ENCODE peak calls at places on chromosome 20, in nine cellular contexts. F is neural progenitor cell; Y is lower lobe of right lung; Q is skeletal muscle cell; I is IMR-90; W is epithelial cell of esophagus; P is right cardiac atrium; K is CD8-positive, alpha-beta T cell; N is GM23248. B is an unnamed sample.

GRCh38 chr20:675453-676314 is at the start of gene SCRT2:
- DNase-seq in N (peak; percentile 83), P (peak; percentile 95), K (peak; percentile 80), I (peak; percentile 65), W (peak; percentile 81), Y (peak; percentile 81), Q (peak; percentile 25), F (peak; percentile 95), B (peak; percentile 84)

GRCh38 chr20:2084703-2085102 is 16.9 kb upstream of the STK35 start:
- DNase-seq in W (peak; percentile 58), K (no peak), Y (peak; percentile 59), P (no peak), F (no peak), I (no peak), N (peak; percentile 82), Q (no peak), B (no peak)

GRCh38 chr20:45138451-45139300 is 14.4 kb upstream of the WFDC12 start:
- DNase-seq in F (peak; percentile 74), P (peak; percentile 75), W (peak; percentile 84), K (no peak), Q (no peak), I (no peak), N (peak; percentile 43), Y (peak; percentile 84), B (peak; percentile 74)

GRCh38 chr20:54514020-54514607 is 38.7 kb downstream of the DOK5 start:
- DNase-seq in K (no peak), Y (no peak), N (no peak), I (no peak), W (no peak), F (no peak), Q (no peak), P (no peak), B (peak; percentile 40)

GRCh38 chr20:34940126-34940525 is 15.5 kb downstream of the GSS start:
- DNase-seq in P (no peak), Y (no peak), F (no peak), I (peak; percentile 5), N (no peak), Q (no peak), W (no peak), K (no peak), B (no peak)

GRCh38 chr20:36465109-36466080 is 75.9 kb upstream of the MYL9 start:
- DNase-seq in Y (no peak), N (peak; percentile 97), K (no peak), P (no peak), I (peak; percentile 88), Q (peak; percentile 57), W (peak; percentile 90), F (peak; percentile 53), B (peak; percentile 95)

GRCh38 chr20:35893942-35894341 is 60.4 kb downstream of the SCAND1 start:
- DNase-seq in W (no peak), N (no peak), Q (no peak), Y (no peak), K (no peak), P (no peak), I (no peak), F (no peak), B (no peak)

GRCh38 chr20:64220891-64221527 is 34.5 kb upstream of the PCMTD2 start:
- DNase-seq in P (peak; percentile 29), K (no peak), F (peak; percentile 19), W (no peak), Y (no peak), I (no peak), Q (no peak), N (no peak), B (no peak)

GRCh38 chr20:33914871-33915270 is 78.8 kb upstream of the RALY start:
- DNase-seq in W (peak; percentile 70), N (peak; percentile 32), Q (no peak), P (no peak), Y (no peak), K (peak; percentile 63), I (peak; percentile 94), F (no peak), B (no peak)

GRCh38 chr20:52127309-52127708 is 64.3 kb downstream of the ZFP64 start:
- DNase-seq in P (no peak), N (no peak), F (no peak), W (no peak), Y (no peak), K (no peak), Q (no peak), I (no peak), B (no peak)

DNA sequence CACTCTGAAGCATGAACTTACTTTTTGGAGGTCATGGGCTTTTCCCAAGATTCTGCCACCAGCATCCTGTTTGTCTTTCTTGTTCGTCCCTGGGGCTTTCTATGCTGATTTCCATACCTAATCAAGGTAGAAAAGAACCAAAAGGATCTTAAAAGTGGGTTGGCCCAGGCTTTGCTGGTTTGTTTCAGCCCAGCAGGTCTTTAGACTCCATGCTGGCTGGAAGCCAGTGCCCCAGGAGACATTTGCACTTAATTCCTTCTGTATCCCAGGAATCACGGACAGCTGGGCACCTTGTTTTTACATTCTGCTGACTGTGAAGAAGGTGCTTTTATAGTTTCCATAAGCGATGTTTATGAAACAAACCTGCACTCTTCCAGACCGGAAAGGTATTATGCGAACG is 195.9 kb downstream of the CDH4 start:
- DNase-seq in I (no peak), F (peak; percentile 48), P (no peak), Y (no peak), Q (no peak), N (no peak), W (no peak), K (no peak), B (peak; percentile 64)
- H3K4me3 ChIP-seq in I (no peak overlapping the region), F (peak overlapping the region; percentile 27), P (no peak overlapping the region), Y (no peak overlapping the region), Q (no peak overlapping the region), N (no peak overlapping the region), W (no peak overlapping the region), K (no peak overlapping the region), B (no peak overlapping the region)

GRCh38 chr20:11920083-11920482 is 2.4 kb downstream of the BTBD3 start:
- DNase-seq in W (no peak), N (no peak), I (no peak), Y (no peak), K (no peak), P (no peak), Q (no peak), F (no peak), B (no peak)

GRCh38 chr20:11921326-11921725 is 3.6 kb downstream of the BTBD3 start:
- DNase-seq in Q (no peak), N (no peak), F (no peak), K (no peak), Y (no peak), I (no peak), P (no peak), W (peak; percentile 24), B (no peak)

GRCh38 chr20:11919046-11919445 is 1.4 kb downstream of the BTBD3 start:
- DNase-seq in W (no peak), Q (peak; percentile 14), K (no peak), I (peak; percentile 47), N (no peak), F (peak; percentile 8), P (peak; percentile 56), Y (no peak), B (no peak)

GRCh38 chr20:11918280-11918952 is 723 bp downstream of the BTBD3 start:
- DNase-seq in K (no peak), Q (no peak), N (peak; percentile 2), F (no peak), I (no peak), Y (no peak), W (no peak), P (no peak), B (no peak)

DNA sequence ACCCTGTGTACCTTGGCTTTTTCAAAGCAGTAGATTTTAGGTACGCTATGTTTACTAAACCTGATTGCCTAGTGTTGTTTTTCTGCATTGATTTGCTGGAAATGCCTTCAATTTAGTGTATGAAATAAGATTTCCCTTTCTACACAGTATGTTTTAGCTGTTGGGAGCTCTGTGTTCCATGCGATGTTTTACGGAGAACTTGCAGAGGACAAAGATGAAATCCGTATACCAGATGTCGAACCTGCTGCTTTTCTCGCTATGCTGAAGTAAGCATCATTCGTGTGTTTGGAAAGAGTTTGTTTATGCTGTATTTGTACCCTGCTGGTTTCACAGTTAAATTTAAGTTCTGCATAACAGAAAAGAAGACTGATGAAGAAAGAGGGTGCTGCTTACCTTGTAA is 1.9 kb downstream of the BTBD3 start:
- DNase-seq in N (no peak), K (no peak), W (no peak), Y (no peak), P (no peak), F (no peak), Q (no peak), I (no peak), B (no peak)
- H3K4me3 ChIP-seq in N (no peak overlapping the region), K (no peak overlapping the region), W (no peak overlapping the region), Y (peak overlapping the region; percentile 48), P (peak overlapping the region; percentile 94), F (no peak overlapping the region), Q (peak overlapping the region; percentile 33), I (peak overlapping the region; percentile 11), B (no peak overlapping the region)

GRCh38 chr20:10842116-10842515 is 168.3 kb upstream of the JAG1 start:
- DNase-seq in P (no peak), N (peak; percentile 16), W (no peak), I (no peak), Q (peak; percentile 64), Y (no peak), K (no peak), F (no peak), B (no peak)

GRCh38 chr20:10837901-10838300 is 164.1 kb upstream of the JAG1 start:
- DNase-seq in F (no peak), W (no peak), I (no peak), K (no peak), Y (no peak), P (no peak), N (no peak), Q (no peak), B (no peak)

GRCh38 chr20:10848810-10849370 is 175.1 kb upstream of the JAG1 start:
- DNase-seq in I (peak; percentile 94), P (no peak), W (peak; percentile 87), N (peak; percentile 94), Q (peak; percentile 92), Y (no peak), K (no peak), F (no peak), B (peak; percentile 80)

GRCh38 chr20:10846831-10847230 is 173.0 kb upstream of the JAG1 start:
- DNase-seq in W (no peak), Q (no peak), K (no peak), F (no peak), I (no peak), P (no peak), Y (no peak), N (no peak), B (no peak)

DNA sequence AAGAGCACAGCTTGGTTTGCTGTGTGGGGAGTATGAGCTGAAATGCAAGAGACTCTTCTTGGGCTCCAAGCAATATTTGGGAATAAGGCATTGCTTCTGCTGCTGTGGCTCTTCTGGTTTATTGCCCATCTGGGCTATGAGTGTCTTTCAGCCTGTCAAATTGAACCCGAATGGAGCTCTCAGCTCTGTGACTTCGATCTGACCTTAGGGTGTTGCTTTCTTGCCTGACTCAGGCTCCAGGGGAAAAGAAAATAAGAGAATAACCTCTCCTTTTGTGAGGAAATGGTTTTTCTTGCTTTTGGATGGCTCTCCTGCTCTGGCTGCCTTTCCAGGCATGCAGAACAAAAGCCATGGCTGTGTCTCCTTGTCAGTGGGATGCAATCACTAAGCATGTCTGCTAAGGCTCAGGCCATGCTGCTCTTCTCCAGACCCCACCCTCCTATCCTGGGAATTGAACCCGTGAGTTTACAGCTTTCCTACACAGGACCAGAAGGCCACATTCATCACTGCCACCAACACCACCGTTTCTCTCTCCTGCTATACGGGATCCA is 169.4 kb upstream of the JAG1 start:
- DNase-seq in N (peak; percentile 5), W (no peak), K (no peak), I (peak; percentile 33), F (no peak), P (no peak), Y (no peak), Q (peak; percentile 24), B (no peak)
- H3K4me3 ChIP-seq in N (no peak overlapping the region), W (no peak overlapping the region), K (no peak overlapping the region), I (no peak overlapping the region), F (no peak overlapping the region), P (no peak overlapping the region), Y (no peak overlapping the region), Q (no peak overlapping the region), B (no peak overlapping the region)

GRCh38 chr20:49813305-49813974 is 812 bp downstream of the SLC9A8 start:
- DNase-seq in I (no peak), N (no peak), W (no peak), Y (no peak), P (no peak), F (no peak), Q (no peak), K (no peak), B (no peak)
- H3K4me3 ChIP-seq in I (peak overlapping the region; percentile 86), N (peak overlapping the region; percentile 84), W (peak overlapping the region; percentile 76), Y (peak overlapping the region; percentile 87), P (peak overlapping the region; percentile 87), F (peak overlapping the region; percentile 92), Q (peak overlapping the region; percentile 77), K (peak overlapping the region; percentile 79), B (peak overlapping the region; percentile 55)

B was measured in mesendoderm.